ENCODE peak calls at places on chromosome 12, in nine cellular contexts. One of them, this sample, is unnamed.
A peak's percentile ranks its signal among the peaks of the same experiment; 100 is the strongest.

GRCh38 chr12:50282581-50283229 is 615 bp downstream of the LIMA1 start:
- DNase-seq in ureter: no peak
- DNase-seq in left ventricle myocardium superior: no peak
- DNase-seq in NCI-H345: no peak
- DNase-seq in heart left ventricle: no peak
- DNase-seq in ascending aorta: no peak
- DNase-seq in hippocampal formation: no peak
- DNase-seq in amniotic stem cell: no peak
- DNase-seq in dorsolateral prefrontal cortex: no peak
- DNase-seq in this sample: no peak

GRCh38 chr12:109092484-109093021 is 719 bp downstream of the ALKBH2 start:
- DNase-seq in ureter: no peak
- DNase-seq in left ventricle myocardium superior: no peak
- DNase-seq in NCI-H345: no peak
- DNase-seq in heart left ventricle: no peak
- DNase-seq in ascending aorta: no peak
- DNase-seq in hippocampal formation: no peak
- DNase-seq in amniotic stem cell: no peak
- DNase-seq in dorsolateral prefrontal cortex: no peak
- DNase-seq in this sample: no peak

GRCh38 chr12:120820885-120821510 is 83.2 kb downstream of the SPPL3 start:
- DNase-seq in ureter: no peak
- DNase-seq in left ventricle myocardium superior: no peak
- DNase-seq in NCI-H345: no peak
- DNase-seq in heart left ventricle: no peak
- DNase-seq in ascending aorta: no peak
- DNase-seq in hippocampal formation: no peak
- DNase-seq in amniotic stem cell: no peak
- DNase-seq in dorsolateral prefrontal cortex: no peak
- DNase-seq in this sample: no peak

GRCh38 chr12:12890815-12891645 is at the start of gene GPRC5A:
- DNase-seq in ureter: peak; percentile 91
- DNase-seq in left ventricle myocardium superior: peak; percentile 84
- DNase-seq in NCI-H345: peak; percentile 46
- DNase-seq in heart left ventricle: peak; percentile 83
- DNase-seq in ascending aorta: peak; percentile 99
- DNase-seq in hippocampal formation: no peak
- DNase-seq in amniotic stem cell: peak; percentile 88
- DNase-seq in dorsolateral prefrontal cortex: no peak
- DNase-seq in this sample: peak; percentile 93

GRCh38 chr12:45587877-45588530 is 141.5 kb upstream of the ARID2 start:
- DNase-seq in ureter: no peak
- DNase-seq in left ventricle myocardium superior: no peak
- DNase-seq in NCI-H345: no peak
- DNase-seq in heart left ventricle: peak; percentile 40
- DNase-seq in ascending aorta: no peak
- DNase-seq in hippocampal formation: no peak
- DNase-seq in amniotic stem cell: no peak
- DNase-seq in dorsolateral prefrontal cortex: no peak
- DNase-seq in this sample: no peak

GRCh38 chr12:114400395-114400794 is 5.5 kb downstream of the TBX5 start:
- DNase-seq in ureter: no peak
- DNase-seq in left ventricle myocardium superior: peak; percentile 52
- DNase-seq in NCI-H345: no peak
- DNase-seq in heart left ventricle: no peak
- DNase-seq in ascending aorta: no peak
- DNase-seq in hippocampal formation: no peak
- DNase-seq in amniotic stem cell: no peak
- DNase-seq in dorsolateral prefrontal cortex: no peak
- DNase-seq in this sample: no peak

GRCh38 chr12:59937148-59937547 is 341.3 kb downstream of the SLC16A7 start:
- DNase-seq in ureter: no peak
- DNase-seq in left ventricle myocardium superior: no peak
- DNase-seq in NCI-H345: no peak
- DNase-seq in heart left ventricle: no peak
- DNase-seq in ascending aorta: no peak
- DNase-seq in hippocampal formation: no peak
- DNase-seq in amniotic stem cell: no peak
- DNase-seq in dorsolateral prefrontal cortex: no peak
- DNase-seq in this sample: no peak

GRCh38 chr12:32476446-32476845 is 77.1 kb downstream of the FGD4 start:
- DNase-seq in ureter: no peak
- DNase-seq in left ventricle myocardium superior: no peak
- DNase-seq in NCI-H345: no peak
- DNase-seq in heart left ventricle: no peak
- DNase-seq in ascending aorta: no peak
- DNase-seq in hippocampal formation: no peak
- DNase-seq in amniotic stem cell: no peak
- DNase-seq in dorsolateral prefrontal cortex: no peak
- DNase-seq in this sample: no peak

GRCh38 chr12:11701398-11701797 is 51.9 kb downstream of the ETV6 start:
- DNase-seq in ureter: no peak
- DNase-seq in left ventricle myocardium superior: no peak
- DNase-seq in NCI-H345: no peak
- DNase-seq in heart left ventricle: no peak
- DNase-seq in ascending aorta: no peak
- DNase-seq in hippocampal formation: no peak
- DNase-seq in amniotic stem cell: no peak
- DNase-seq in dorsolateral prefrontal cortex: no peak
- DNase-seq in this sample: no peak

GRCh38 chr12:96015672-96016071 is 19.5 kb upstream of the HAL start:
- DNase-seq in ureter: no peak
- DNase-seq in left ventricle myocardium superior: no peak
- DNase-seq in NCI-H345: no peak
- DNase-seq in heart left ventricle: peak; percentile 44
- DNase-seq in ascending aorta: no peak
- DNase-seq in hippocampal formation: no peak
- DNase-seq in amniotic stem cell: peak; percentile 12
- DNase-seq in dorsolateral prefrontal cortex: no peak
- DNase-seq in this sample: no peak

GRCh38 chr12:24599737-24600136 is 349.2 kb downstream of the BCAT1 start:
- DNase-seq in ureter: no peak
- DNase-seq in left ventricle myocardium superior: no peak
- DNase-seq in NCI-H345: no peak
- DNase-seq in heart left ventricle: no peak
- DNase-seq in ascending aorta: no peak
- DNase-seq in hippocampal formation: no peak
- DNase-seq in amniotic stem cell: no peak
- DNase-seq in dorsolateral prefrontal cortex: no peak
- DNase-seq in this sample: no peak

This sample was measured in upper lobe of right lung.